ENCODE peak calls at places on chromosomes 6 and 20, in eight cellular contexts. J, H, W, X, I, N, S and G are unnamed samples.

GRCh38 chr6:156729248-156729647 is 47.9 kb upstream of the ARID1B start:
- DNase-seq in I (peak), H (peak), W (no peak), J (peak), N (no peak), S (no peak), X (no peak), G (no peak)

GRCh38 chr20:53752583-53752970 is 158.9 kb upstream of the ZNF217 start:
- DNase-seq in I (no peak), X (no peak), N (no peak), W (no peak), S (no peak), H (no peak), J (peak), G (no peak)

GRCh38 chr6:167290786-167291622 is at the start of gene UNC93A:
- DNase-seq in J (no peak), N (no peak), H (no peak), I (no peak), X (no peak), W (no peak), S (no peak), G (peak)

GRCh38 chr20:59744756-59745155 is 140.4 kb downstream of the PHACTR3 start:
- DNase-seq in I (no peak), W (no peak), X (no peak), H (no peak), S (no peak), J (no peak), N (no peak), G (no peak)

GRCh38 chr6:45438849-45439406 is 61.2 kb upstream of the SUPT3H start:
- DNase-seq in J (no peak), W (no peak), H (peak), I (peak), X (no peak), S (no peak), N (peak), G (no peak)

GRCh38 chr6:90179190-90180169 is 117.2 kb downstream of the BACH2 start:
- DNase-seq in S (no peak), I (no peak), W (no peak), X (no peak), J (no peak), H (peak), N (no peak), G (no peak)

GRCh38 chr20:63351811-63352591 is 9.1 kb downstream of the CHRNA4 start:
- DNase-seq in X (peak), W (peak), J (no peak), H (no peak), S (no peak), N (no peak), I (no peak), G (no peak)

GRCh38 chr6:133947302-133947900 is 5.6 kb upstream of the TBPL1 start:
- DNase-seq in H (no peak), J (no peak), N (no peak), X (no peak), I (no peak), S (no peak), W (no peak), G (no peak)

GRCh38 chr6:88823998-88824397 is 139.4 kb downstream of the RNGTT start:
- DNase-seq in S (no peak), H (no peak), I (no peak), W (no peak), J (peak), N (no peak), X (no peak), G (peak)

GRCh38 chr6:29845405-29846006 is 17.9 kb downstream of the HLA-G start:
- DNase-seq in X (no peak), H (no peak), I (peak), S (no peak), N (no peak), W (no peak), J (peak), G (peak)

GRCh38 chr6:16562498-16562897 is 198.8 kb downstream of the ATXN1 start:
- DNase-seq in H (no peak), I (no peak), X (no peak), W (no peak), J (no peak), S (no peak), N (no peak), G (no peak)

GRCh38 chr6:37630281-37630799 is 67.3 kb downstream of the MDGA1 start:
- DNase-seq in W (no peak), N (peak), J (peak), H (peak), I (peak), X (no peak), S (no peak), G (peak)

DNA sequence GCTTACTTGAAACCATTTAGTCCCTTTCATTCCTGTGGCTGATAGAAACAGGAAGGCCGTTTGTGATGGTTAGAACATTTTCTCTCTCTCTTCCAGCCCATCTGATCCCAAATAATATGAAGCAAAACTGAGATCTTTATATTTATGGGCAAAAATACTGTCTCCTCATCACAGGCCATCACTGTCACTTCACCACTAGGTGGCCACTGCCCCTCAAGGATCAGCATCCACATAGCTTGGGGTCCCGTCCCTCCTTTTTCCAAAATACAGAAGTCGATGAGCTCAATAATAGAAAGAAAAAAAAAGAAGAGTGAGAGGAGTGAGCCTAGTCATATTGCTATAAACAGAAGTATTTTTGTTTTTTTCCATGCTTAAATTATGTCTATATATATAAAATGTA is 46.4 kb upstream of the LAMP5 start:
- DNase-seq in N (no peak), X (peak), J (peak), S (no peak), W (peak), H (peak), I (no peak), G (peak)
- TF ChIP-seq MAX in N (no peak), X (no peak), J (no peak), S (no peak), W (no peak), H (no peak), I (no peak), G (no peak)

GRCh38 chr20:50713677-50714101 is 17.7 kb upstream of the PARD6B start:
- DNase-seq in H (no peak), J (peak), N (no peak), W (peak), X (no peak), I (no peak), S (no peak), G (no peak)
- TF ChIP-seq MAX in H (no peak), J (no peak), N (no peak), W (no peak), X (no peak), I (no peak), S (no peak), G (no peak)

GRCh38 chr20:1324598-1325172 is 4.3 kb downstream of the SDCBP2 start:
- DNase-seq in X (no peak), S (no peak), H (peak), N (peak), W (no peak), I (no peak), J (peak), G (no peak)

GRCh38 chr20:1325173-1326030 is 3.5 kb downstream of the SDCBP2 start:
- DNase-seq in S (peak), X (peak), J (peak), W (peak), H (peak), I (peak), N (peak), G (peak)

GRCh38 chr20:1327827-1328679 is 886 bp downstream of the SDCBP2 start:
- DNase-seq in S (no peak), N (no peak), X (no peak), H (no peak), W (no peak), I (no peak), J (no peak), G (peak)

GRCh38 chr20:1327241-1327653 is 1.7 kb downstream of the SDCBP2 start:
- DNase-seq in S (no peak), I (no peak), X (no peak), W (no peak), H (peak), N (peak), J (no peak), G (no peak)

DNA sequence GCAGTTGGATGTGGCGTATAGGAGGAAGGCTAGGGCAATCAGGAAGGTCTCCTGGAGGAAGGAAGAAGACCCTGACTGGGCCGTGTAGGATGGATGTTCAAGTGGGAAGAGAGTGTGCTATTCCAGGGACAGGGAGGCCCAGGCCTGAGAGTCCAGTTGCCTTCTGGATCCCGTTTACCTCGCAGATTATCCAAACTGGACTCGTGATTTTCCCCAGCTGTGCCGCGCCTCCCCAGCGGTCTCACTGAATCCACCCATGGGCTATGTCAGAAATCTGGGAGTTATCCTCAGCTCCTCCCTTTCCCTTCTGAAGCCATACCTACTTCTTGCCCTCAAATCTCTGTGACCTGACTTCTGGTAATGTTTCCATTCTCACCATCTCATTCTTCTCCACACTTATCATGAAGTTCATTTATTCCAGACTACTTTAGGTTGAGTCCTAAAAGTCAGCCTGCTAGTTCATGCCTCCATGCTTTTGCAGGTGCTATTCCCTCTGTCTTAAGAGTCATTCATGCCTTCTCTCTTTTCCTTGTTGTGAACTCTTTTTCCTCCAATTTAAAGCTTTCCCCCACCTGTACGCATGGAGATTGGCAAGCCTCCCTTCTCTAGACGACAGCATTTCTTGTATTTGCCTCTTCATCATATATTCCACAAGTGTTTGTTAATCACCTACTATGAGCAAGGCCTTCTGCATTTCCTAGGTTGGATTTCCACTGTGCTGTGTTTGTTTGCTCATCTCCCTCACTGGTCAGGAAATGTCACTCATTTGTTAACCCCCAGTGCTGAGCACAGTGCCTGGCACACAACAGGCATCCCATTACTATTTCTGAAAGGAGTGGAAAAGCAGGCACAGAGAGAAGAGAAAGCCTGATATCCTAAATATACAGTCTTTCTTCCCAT is 2.7 kb downstream of the SDCBP2 start:
- DNase-seq in X (no peak), I (no peak), N (peak), H (no peak), J (no peak), S (no peak), W (no peak), G (no peak)
- TF ChIP-seq MAX in X (no peak), I (no peak), N (no peak), H (no peak), J (no peak), S (no peak), W (no peak), G (no peak)

GRCh38 chr20:58441723-58442122 is 52.7 kb downstream of the VAPB start:
- DNase-seq in H (no peak), S (no peak), N (no peak), X (no peak), J (no peak), I (no peak), W (no peak), G (no peak)
- TF ChIP-seq MAX in H (no peak), S (no peak), N (no peak), X (no peak), J (no peak), I (no peak), W (no peak), G (no peak)

GRCh38 chr6:159152014-159152413 is 17.2 kb upstream of the FNDC1 start:
- DNase-seq in H (no peak), I (no peak), X (no peak), J (no peak), W (no peak), S (no peak), N (no peak), G (no peak)

GRCh38 chr6:159156089-159156488 is 13.1 kb upstream of the FNDC1 start:
- DNase-seq in W (no peak), J (no peak), S (no peak), I (no peak), X (no peak), N (no peak), H (no peak), G (no peak)

GRCh38 chr6:159155679-159156078 is 13.5 kb upstream of the FNDC1 start:
- DNase-seq in X (no peak), J (no peak), N (no peak), S (no peak), I (no peak), W (no peak), H (no peak), G (no peak)

DNA sequence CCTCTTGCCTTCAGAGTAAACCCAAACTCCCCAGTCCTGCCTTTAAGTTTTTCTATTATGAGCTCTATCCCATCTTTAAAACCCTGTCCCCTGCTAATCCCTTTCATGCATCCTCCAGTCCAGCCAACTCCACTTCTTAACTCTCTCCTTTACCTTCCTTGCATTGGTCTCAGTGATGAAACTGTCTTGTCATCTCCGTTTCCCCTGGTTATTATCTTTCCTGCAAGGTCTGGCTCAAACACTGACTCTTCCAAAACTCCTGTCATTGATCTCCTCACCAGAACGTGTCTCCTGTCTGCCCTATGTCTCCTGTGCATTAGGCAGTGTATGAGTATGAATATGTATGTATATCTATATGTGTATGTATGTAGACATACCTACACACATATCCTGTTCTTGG is 11.8 kb upstream of the FNDC1 start:
- DNase-seq in X (no peak), S (no peak), W (no peak), I (no peak), N (no peak), J (no peak), H (no peak), G (no peak)
- TF ChIP-seq MAX in X (no peak), S (no peak), W (no peak), I (no peak), N (no peak), J (no peak), H (no peak), G (no peak)